ENCODE peak calls at places on chromosomes 7 and 10, in nine cellular contexts. U, O, R, C, G, F, E, H and Y are unnamed samples.

GRCh38 chr7:24197852-24198251 is 86.1 kb upstream of the NPY start:
- DNase-seq in U (no peak), O (no peak), R (peak; percentile 19), C (no peak), G (no peak), F (no peak), E (no peak), H (no peak), Y (no peak)

GRCh38 chr10:96765406-96766240 is 45.3 kb upstream of the PIK3AP1 start:
- DNase-seq in U (peak; percentile 85), O (peak; percentile 29), R (no peak), C (peak; percentile 41), G (peak; percentile 41), F (peak; percentile 69), E (peak; percentile 90), H (peak; percentile 68), Y (peak; percentile 81)

GRCh38 chr7:128812514-128813168 is 17.6 kb upstream of the FLNC start:
- DNase-seq in U (no peak), O (no peak), R (no peak), C (no peak), G (peak; percentile 65), F (peak; percentile 83), E (no peak), H (no peak), Y (no peak)

GRCh38 chr10:105714728-105715127 is 1073.6 kb downstream of the SORCS3 start:
- DNase-seq in U (no peak), O (no peak), R (no peak), C (no peak), G (no peak), F (no peak), E (no peak), H (no peak), Y (no peak)

GRCh38 chr7:30929686-30930085 is 18.0 kb downstream of the AQP1 start:
- DNase-seq in U (no peak), O (no peak), R (no peak), C (no peak), G (no peak), F (no peak), E (no peak), H (peak; percentile 34), Y (peak; percentile 2)

GRCh38 chr7:116630932-116631449 is 41.0 kb upstream of the MET start:
- DNase-seq in U (peak; percentile 87), O (no peak), R (peak; percentile 28), C (no peak), G (peak; percentile 97), F (peak; percentile 76), E (no peak), H (peak; percentile 83), Y (peak; percentile 12)

GRCh38 chr7:7662527-7662926 is 22.0 kb downstream of the UMAD1 start:
- DNase-seq in U (no peak), O (no peak), R (no peak), C (no peak), G (no peak), F (no peak), E (no peak), H (no peak), Y (no peak)

GRCh38 chr10:84156768-84157167 is 16.8 kb upstream of the GPR15LG start:
- DNase-seq in U (no peak), O (no peak), R (no peak), C (no peak), G (no peak), F (peak; percentile 10), E (no peak), H (no peak), Y (no peak)

GRCh38 chr10:14039968-14040668 is 290.6 kb downstream of the FRMD4A start:
- DNase-seq in U (no peak), O (no peak), R (peak; percentile 84), C (no peak), G (no peak), F (peak; percentile 88), E (no peak), H (no peak), Y (no peak)

GRCh38 chr10:131657985-131658330 is 242.8 kb upstream of the PPP2R2D start:
- DNase-seq in U (peak; percentile 15), O (no peak), R (no peak), C (no peak), G (no peak), F (no peak), E (no peak), H (no peak), Y (no peak)

GRCh38 chr10:27534341-27534740 is 30.2 kb downstream of the RAB18 start:
- DNase-seq in U (no peak), O (no peak), R (no peak), C (no peak), G (no peak), F (no peak), E (no peak), H (no peak), Y (no peak)

GRCh38 chr10:73910401-73910763 is 550 bp upstream of the PLAU start:
- DNase-seq in U (no peak), O (no peak), R (no peak), C (no peak), G (no peak), F (no peak), E (peak; percentile 67), H (no peak), Y (peak; percentile 43)

GRCh38 chr10:73908853-73909611 is 1.9 kb upstream of the PLAU start:
- DNase-seq in U (no peak), O (no peak), R (peak; percentile 85), C (no peak), G (peak; percentile 47), F (peak; percentile 95), E (peak; percentile 70), H (peak; percentile 76), Y (peak; percentile 69)

GRCh38 chr10:73911553-73912004 is 647 bp downstream of the PLAU start:
- DNase-seq in U (no peak), O (no peak), R (no peak), C (no peak), G (no peak), F (no peak), E (no peak), H (no peak), Y (no peak)

GRCh38 chr10:73909716-73910115 is 1.2 kb upstream of the PLAU start:
- DNase-seq in U (no peak), O (no peak), R (no peak), C (no peak), G (no peak), F (no peak), E (no peak), H (no peak), Y (no peak)

DNA sequence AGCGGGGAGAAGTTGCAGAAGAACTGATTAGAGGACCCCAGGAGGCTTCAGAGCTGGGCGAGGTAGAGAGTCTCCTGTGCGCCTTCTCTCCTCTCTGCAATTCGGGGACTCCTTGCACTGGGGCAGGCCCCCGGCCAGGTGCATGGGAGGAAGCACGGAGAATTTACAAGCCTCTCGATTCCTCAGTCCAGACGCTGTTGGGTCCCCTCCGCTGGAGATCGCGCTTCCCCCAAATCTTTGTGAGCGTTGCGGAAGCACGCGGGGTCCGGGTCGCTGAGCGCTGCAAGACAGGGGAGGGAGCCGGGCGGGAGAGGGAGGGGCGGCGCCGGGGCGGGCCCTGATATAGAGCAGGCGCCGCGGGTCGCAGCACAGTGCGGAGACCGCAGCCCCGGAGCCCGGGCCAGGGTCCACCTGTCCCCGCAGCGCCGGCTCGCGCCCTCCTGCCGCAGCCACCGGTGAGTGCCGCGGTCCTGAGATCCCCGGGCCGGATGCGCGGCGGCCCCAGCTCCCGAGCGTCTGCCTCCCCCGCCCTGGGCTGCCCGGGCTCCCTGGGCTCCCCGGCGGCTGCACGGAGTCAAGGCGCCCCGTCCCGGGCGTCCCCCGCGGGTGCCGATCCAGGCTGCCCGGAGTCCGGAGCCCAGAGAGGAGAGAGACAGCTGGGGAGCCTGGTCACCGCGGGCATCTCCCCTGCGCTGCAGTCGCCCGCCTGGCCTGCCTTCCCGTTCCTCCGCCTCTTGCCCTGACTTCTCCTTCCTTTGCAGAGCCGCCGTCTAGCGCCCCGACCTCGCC is at the start of gene PLAU:
- DNase-seq in U (peak; percentile 70), O (peak; percentile 43), R (no peak), C (peak; percentile 25), G (no peak), F (no peak), E (peak; percentile 53), H (peak; percentile 75), Y (peak; percentile 60)
- TF ChIP-seq CTCF in U (no peak), O (no peak), R (no peak), C (no peak), G (no peak), F (no peak), E (no peak), H (no peak), Y (no peak)

DNA sequence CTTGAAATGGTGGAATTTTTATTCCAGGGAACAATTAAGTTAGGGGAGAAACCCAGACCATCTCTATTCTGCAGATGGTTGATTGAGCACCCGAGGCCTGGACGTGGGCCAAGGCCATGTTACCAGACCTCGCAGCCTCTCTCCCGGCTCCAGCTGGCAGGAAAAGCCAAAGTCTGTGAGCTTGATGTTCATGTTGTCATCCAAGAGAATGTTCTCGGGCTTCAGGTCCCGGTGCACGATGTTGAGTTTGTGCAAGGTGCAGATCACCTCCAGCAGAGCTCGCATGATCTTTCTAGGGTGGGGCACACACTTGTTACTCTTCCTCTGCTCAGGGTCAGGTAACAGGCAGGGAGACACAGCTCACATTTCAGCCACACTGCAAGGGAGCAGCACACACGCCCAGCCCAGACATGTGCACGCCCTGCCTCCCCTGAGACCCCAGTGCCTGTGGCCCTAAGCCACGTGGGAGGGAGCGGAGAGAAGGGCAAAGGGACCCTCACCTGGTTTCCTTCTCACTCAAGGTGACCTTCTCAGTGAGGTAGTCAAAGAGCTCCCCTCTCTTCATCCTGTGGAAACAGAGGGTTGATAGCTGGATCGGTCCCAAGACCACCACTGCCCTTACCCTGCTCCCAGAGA is 9.5 kb downstream of the PHKG1 start:
- DNase-seq in U (peak; percentile 42), O (no peak), R (no peak), C (no peak), G (peak; percentile 98), F (peak; percentile 7), E (no peak), H (peak; percentile 80), Y (no peak)
- TF ChIP-seq CTCF in U (no peak), O (no peak), R (no peak), C (no peak), G (no peak), F (no peak), E (no peak), H (no peak), Y (no peak)

GRCh38 chr10:43128958-43129706 is 9.1 kb upstream of the CSGALNACT2 start:
- DNase-seq in U (no peak), O (no peak), R (peak; percentile 95), C (no peak), G (no peak), F (peak; percentile 95), E (no peak), H (no peak), Y (peak; percentile 69)
- TF ChIP-seq CTCF in U (no peak), O (no peak), R (no peak), C (no peak), G (no peak), F (peak; percentile 6), E (no peak), H (no peak), Y (no peak)

DNA sequence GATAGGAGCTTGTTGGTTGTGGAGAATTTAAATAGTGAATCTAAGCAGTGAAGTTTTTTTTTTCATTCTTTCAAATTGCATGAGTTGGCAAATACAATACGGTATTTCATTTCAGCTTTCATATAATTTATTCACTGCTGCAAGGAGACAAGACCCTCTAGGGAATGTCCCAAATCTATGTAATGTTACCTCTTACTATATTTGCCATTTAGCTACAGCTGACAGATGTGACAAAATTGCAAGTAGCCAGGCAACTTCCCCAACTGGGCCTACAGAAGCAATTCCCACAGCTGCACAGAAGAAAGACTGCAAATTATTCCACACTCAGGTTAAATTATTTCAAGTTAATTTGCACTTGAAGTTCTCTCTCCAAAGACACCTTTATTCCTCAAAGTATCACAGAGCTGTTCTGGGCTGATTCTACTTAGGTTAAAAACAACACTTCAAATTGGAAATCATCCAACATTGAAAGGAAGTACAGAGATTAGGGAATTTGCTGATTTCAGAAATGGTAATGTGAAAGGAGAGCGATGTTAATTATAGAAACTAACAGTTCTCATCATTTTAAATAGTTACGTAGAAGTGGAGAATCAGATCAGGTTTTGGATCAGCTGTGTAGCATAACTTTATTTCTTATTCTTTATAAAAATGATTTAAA is 133.6 kb downstream of the THSD7A start:
- DNase-seq in U (no peak), O (no peak), R (no peak), C (no peak), G (no peak), F (peak; percentile 33), E (no peak), H (no peak), Y (no peak)
- TF ChIP-seq CTCF in U (no peak), O (no peak), R (no peak), C (no peak), G (no peak), F (no peak), E (no peak), H (no peak), Y (no peak)